ENCODE peak calls at places on chromosomes 2 and 18, in seven cellular contexts. C is astrocyte of the cerebellum, L is tibial artery, P is cardiac fibroblast, B is cardiac muscle cell, S is NB4, T is prostate gland. W is an unnamed sample.

GRCh38 chr18:62337336-62337735 is 12.2 kb downstream of the TNFRSF11A start:
- DNase-seq in C (no peak), L (no peak), P (no peak), B (no peak), S (no peak), T (no peak), W (no peak)

GRCh38 chr2:170381678-170382077 is 203.7 kb downstream of the MYO3B start:
- DNase-seq in C (no peak), L (no peak), P (no peak), B (no peak), S (no peak), T (no peak), W (no peak)

GRCh38 chr2:235382091-235383000 is 111.5 kb upstream of the AGAP1 start:
- DNase-seq in C (no peak), L (no peak), P (no peak), B (no peak), S (no peak), T (peak), W (no peak)

GRCh38 chr2:165573534-165574461 is 104.3 kb downstream of the CSRNP3 start:
- DNase-seq in C (peak), L (no peak), P (peak), B (peak), S (peak), T (peak), W (peak)

GRCh38 chr18:39624934-39625333 is 2059.3 kb upstream of the CELF4 start:
- DNase-seq in C (no peak), L (no peak), P (peak), B (peak), S (no peak), T (no peak), W (no peak)

GRCh38 chr2:45291283-45291682 is 282.0 kb upstream of the SIX2 start:
- DNase-seq in C (no peak), L (no peak), P (peak), B (no peak), S (no peak), T (no peak), W (no peak)

GRCh38 chr2:181138816-181139215 is 158.4 kb downstream of the UBE2E3 start:
- DNase-seq in C (no peak), L (no peak), P (peak), B (peak), S (peak), T (no peak), W (peak)

GRCh38 chr2:69958480-69958879 is 3.0 kb downstream of the ASPRV1 start:
- DNase-seq in C (no peak), L (peak), P (no peak), B (no peak), S (no peak), T (no peak), W (no peak)

GRCh38 chr18:22489694-22490093 is 72.0 kb upstream of the CTAGE1 start:
- DNase-seq in C (no peak), L (no peak), P (peak), B (peak), S (no peak), T (no peak), W (no peak)

GRCh38 chr18:59565957-59566356 is 131.3 kb downstream of the CCBE1 start:
- DNase-seq in C (no peak), L (no peak), P (peak), B (peak), S (no peak), T (no peak), W (no peak)

GRCh38 chr2:46816151-46816845 is 99.3 kb downstream of the MCFD2 start:
- DNase-seq in C (no peak), L (peak), P (no peak), B (no peak), S (no peak), T (no peak), W (no peak)

GRCh38 chr2:235936493-235936892 is 231.7 kb downstream of the GBX2 start:
- DNase-seq in C (no peak), L (peak), P (peak), B (peak), S (peak), T (no peak), W (no peak)

GRCh38 chr2:100806550-100806949 is 13.4 kb upstream of the NPAS2 start:
- DNase-seq in C (no peak), L (no peak), P (no peak), B (no peak), S (no peak), T (no peak), W (no peak)

GRCh38 chr2:231187736-231188505 is 10.5 kb upstream of the ARMC9 start:
- DNase-seq in C (no peak), L (peak), P (peak), B (peak), S (no peak), T (no peak), W (no peak)

GRCh38 chr2:237471457-237472186 is 15.4 kb upstream of the MLPH start:
- DNase-seq in C (no peak), L (no peak), P (peak), B (peak), S (peak), T (peak), W (no peak)

GRCh38 chr2:134897932-134898331 is 20.7 kb upstream of the CCNT2 start:
- DNase-seq in C (no peak), L (no peak), P (peak), B (peak), S (peak), T (no peak), W (no peak)

GRCh38 chr2:263022-263738 is 652 bp downstream of the SH3YL1 start:
- DNase-seq in C (no peak), L (no peak), P (no peak), B (no peak), S (no peak), T (peak), W (no peak)

GRCh38 chr18:26460449-26461091 is 87.8 kb downstream of the KCTD1 start:
- DNase-seq in C (no peak), L (no peak), P (peak), B (peak), S (no peak), T (peak), W (no peak)

GRCh38 chr18:35172009-35172408 is 68.8 kb upstream of the ZNF397 start:
- DNase-seq in C (no peak), L (no peak), P (no peak), B (no peak), S (peak), T (no peak), W (no peak)

GRCh38 chr2:212665948-212666347 is 127.3 kb upstream of the ERBB4 start:
- DNase-seq in C (no peak), L (no peak), P (no peak), B (no peak), S (no peak), T (no peak), W (no peak)

GRCh38 chr2:30113617-30114293 is 33.1 kb upstream of the YPEL5 start:
- DNase-seq in C (peak), L (no peak), P (peak), B (peak), S (peak), T (no peak), W (peak)

GRCh38 chr2:24642351-24642750 is 150.8 kb downstream of the PTRHD1 start:
- DNase-seq in C (no peak), L (no peak), P (no peak), B (no peak), S (no peak), T (no peak), W (no peak)

GRCh38 chr2:118843492-118844132 is 3.8 kb downstream of the EN1 start:
- DNase-seq in C (no peak), L (no peak), P (no peak), B (no peak), S (no peak), T (no peak), W (no peak)

GRCh38 chr2:151851761-151852160 is 23.5 kb upstream of the ARL5A start:
- DNase-seq in C (peak), L (no peak), P (no peak), B (no peak), S (no peak), T (no peak), W (peak)

GRCh38 chr18:68555935-68556334 is 159.0 kb downstream of the TMX3 start:
- DNase-seq in C (no peak), L (no peak), P (peak), B (no peak), S (no peak), T (no peak), W (peak)

GRCh38 chr2:180682871-180683270 is 297.5 kb upstream of the UBE2E3 start:
- DNase-seq in C (no peak), L (no peak), P (no peak), B (no peak), S (no peak), T (no peak), W (no peak)

GRCh38 chr2:151238527-151239487 is 22.9 kb downstream of the RBM43 start:
- DNase-seq in C (peak), L (no peak), P (peak), B (peak), S (peak), T (peak), W (no peak)

GRCh38 chr2:76197842-76198448 is 487.2 kb upstream of the GCFC2 start:
- DNase-seq in C (peak), L (no peak), P (peak), B (peak), S (peak), T (peak), W (peak)

GRCh38 chr2:166193446-166193845 is 65.6 kb upstream of the SCN1A start:
- DNase-seq in C (no peak), L (no peak), P (no peak), B (no peak), S (no peak), T (no peak), W (no peak)

GRCh38 chr2:149383340-149383739 is 53.0 kb downstream of the LYPD6 start:
- DNase-seq in C (peak), L (no peak), P (no peak), B (no peak), S (no peak), T (no peak), W (no peak)

GRCh38 chr18:39519741-39520140 is 1954.1 kb upstream of the CELF4 start:
- DNase-seq in C (no peak), L (no peak), P (no peak), B (no peak), S (no peak), T (no peak), W (no peak)

GRCh38 chr2:50529600-50530218 is 502.2 kb downstream of the NRXN1 start:
- DNase-seq in C (peak), L (no peak), P (peak), B (peak), S (peak), T (no peak), W (peak)

GRCh38 chr2:196739031-196739430 is 60.5 kb downstream of the GTF3C3 start:
- DNase-seq in C (no peak), L (no peak), P (no peak), B (no peak), S (no peak), T (no peak), W (no peak)

GRCh38 chr2:158194229-158194628 is 92.6 kb downstream of the UPP2 start:
- DNase-seq in C (no peak), L (no peak), P (no peak), B (no peak), S (no peak), T (no peak), W (no peak)

GRCh38 chr2:44342854-44343253 is 18.4 kb downstream of the PREPL start:
- DNase-seq in C (no peak), L (no peak), P (peak), B (peak), S (peak), T (no peak), W (no peak)

DNA sequence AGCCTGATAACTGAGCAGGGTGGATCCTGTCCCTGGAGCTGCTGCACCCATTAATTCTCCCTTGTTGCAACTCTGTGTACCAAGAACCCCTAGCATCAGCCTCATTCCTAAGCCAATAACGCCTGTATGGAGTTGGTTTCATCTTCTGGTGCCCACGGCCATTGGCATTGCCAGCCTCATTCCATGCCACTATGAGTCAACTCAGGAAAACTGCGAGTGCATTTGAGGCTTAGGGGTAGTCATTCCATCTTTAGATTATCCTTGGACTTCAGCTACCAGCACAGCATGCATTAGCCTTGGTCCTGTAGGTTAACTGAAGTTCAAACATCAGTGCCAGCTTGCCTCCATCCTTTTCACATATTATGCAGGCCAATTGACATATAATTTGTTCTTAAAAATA is 1.4 kb upstream of the TRIM54 start:
- DNase-seq in C (no peak), L (no peak), P (no peak), B (no peak), S (no peak), T (no peak), W (no peak)
- H3K4me3 ChIP-seq in C (no peak), L (no peak), P (no peak), B (no peak), S (no peak), T (no peak), W (no peak)

DNA sequence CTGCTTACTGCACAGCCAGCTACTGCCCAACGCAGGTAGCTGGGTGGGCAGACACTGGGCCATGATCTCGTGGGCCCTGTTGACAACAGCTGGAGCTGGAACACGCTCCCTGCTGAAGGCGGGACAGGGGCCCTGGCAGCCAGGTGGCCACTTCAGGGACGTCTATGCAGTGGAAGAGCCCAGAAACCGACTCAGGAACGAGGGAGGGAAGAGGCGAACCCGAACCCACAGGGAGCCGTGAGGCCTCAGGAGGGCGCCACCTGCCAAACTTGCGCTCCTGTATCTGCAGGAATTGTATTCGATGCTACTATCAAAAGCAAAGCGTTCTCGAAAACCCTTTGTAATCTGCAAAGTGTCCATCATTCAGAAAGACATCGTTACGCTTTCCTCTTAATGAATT is 198.4 kb downstream of the EIPR1 start:
- DNase-seq in C (no peak), L (no peak), P (no peak), B (no peak), S (peak), T (no peak), W (no peak)
- TF ChIP-seq CTCF in C (peak), L (no peak), P (no peak), B (no peak), S (peak), T (no peak), W (peak)

GRCh38 chr2:239546541-239546940 is 145.7 kb upstream of the HDAC4 start:
- DNase-seq in C (no peak), L (peak), P (no peak), B (no peak), S (no peak), T (no peak), W (no peak)
- H3K4me3 ChIP-seq in C (no peak), L (no peak), P (no peak), B (no peak), S (no peak), T (no peak), W (no peak)

GRCh38 chr18:501406-501714 is 859 bp upstream of the COLEC12 start:
- DNase-seq in C (no peak), L (no peak), P (no peak), B (no peak), S (no peak), T (no peak), W (no peak)
- TF ChIP-seq CTCF in C (no peak), L (no peak), P (no peak), B (no peak), S (no peak), T (no peak), W (no peak)

DNA sequence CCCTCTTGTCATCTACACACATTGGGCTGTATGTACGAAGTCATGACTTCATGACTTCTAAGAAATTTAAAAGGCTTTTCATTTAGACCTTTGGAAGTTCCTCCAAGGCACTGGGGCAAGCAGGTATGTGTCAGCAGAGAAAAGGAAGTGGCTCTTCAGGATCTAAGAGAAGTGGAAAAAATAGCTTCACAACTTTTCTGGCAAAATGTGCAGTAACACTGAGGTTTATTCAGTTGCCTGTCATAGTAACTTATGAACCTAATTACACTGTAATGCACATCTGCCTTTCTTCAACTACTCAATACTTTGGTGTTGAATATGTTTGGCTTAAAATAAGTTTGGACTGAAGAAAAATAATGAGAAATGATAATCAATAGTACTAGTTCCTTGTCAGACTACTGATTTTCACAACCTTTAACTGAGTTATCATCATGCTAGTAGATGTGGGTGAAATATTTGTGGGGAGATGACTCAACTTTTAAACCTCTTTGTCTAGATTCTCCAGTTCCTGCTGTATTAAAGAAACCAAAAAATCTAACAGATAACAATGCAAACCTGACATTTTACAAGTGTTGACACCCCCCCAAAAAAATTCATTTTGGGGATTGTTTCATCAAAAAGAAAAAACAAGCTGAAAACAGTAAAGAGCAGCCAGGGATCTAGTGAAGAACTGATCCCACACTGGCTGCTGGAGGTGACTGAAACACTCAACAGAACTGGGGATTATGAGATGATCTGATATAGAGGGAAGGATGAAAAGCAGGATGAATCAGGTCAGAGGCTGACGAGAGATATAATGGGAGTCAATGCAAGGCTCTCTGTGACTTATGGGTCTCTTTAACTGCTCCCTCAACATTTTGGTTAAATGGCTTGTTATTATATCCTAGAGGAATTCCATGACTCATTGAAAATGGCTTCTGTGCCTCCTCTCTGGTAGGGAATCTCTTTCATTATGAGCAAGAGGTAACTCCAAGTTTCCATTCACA is 84.6 kb downstream of the COLEC12 start:
- DNase-seq in C (no peak), L (no peak), P (peak), B (peak), S (no peak), T (no peak), W (no peak)
- H3K4me3 ChIP-seq in C (no peak), L (no peak), P (no peak), B (no peak), S (no peak), T (no peak), W (no peak)

DNA sequence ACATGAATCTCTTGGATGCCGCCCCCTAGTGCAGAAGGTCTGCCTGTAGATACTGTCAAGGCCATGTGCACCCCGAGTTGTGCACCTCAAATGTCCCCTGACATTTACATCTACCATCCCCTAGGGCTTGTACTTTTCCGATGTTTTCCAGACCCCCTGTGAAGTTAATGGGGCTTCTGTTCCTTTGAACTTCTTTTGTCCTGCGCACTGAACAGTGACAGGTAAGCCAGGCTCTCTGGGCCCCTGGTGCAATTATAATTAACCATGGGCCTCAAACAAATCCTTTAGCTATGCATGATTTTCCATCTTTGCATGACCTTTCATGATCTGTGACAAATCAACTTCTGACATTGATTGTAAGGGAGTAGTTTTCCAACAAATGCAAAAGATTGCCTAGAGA is 158.4 kb downstream of the FHOD3 start:
- DNase-seq in C (no peak), L (no peak), P (no peak), B (no peak), S (no peak), T (no peak), W (no peak)
- TF ChIP-seq CTCF in C (no peak), L (no peak), P (peak), B (no peak), S (no peak), T (no peak), W (no peak)

DNA sequence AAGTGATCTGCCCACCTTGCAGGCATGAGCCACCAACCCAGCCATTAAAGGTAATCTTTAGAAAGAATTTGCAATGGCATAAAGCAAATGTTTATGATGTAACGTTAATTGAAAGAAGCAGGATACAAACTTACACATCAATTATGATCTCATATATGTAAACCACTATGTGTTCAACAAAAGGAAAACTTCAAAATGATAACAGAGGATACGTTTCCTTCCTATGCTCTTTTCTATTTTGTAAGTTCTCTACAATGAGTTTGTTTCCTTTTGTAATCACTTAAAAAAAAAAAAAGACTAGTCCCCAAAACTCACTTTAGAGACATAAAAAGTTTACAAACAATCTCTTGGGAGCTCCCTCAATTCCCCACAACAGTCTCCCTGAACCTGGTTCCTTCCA is 1.4 kb downstream of the C2orf81 start:
- DNase-seq in C (no peak), L (no peak), P (no peak), B (no peak), S (no peak), T (no peak), W (no peak)
- H3K4me3 ChIP-seq in C (no peak), L (no peak), P (no peak), B (no peak), S (no peak), T (no peak), W (no peak)

W was measured in epithelial cell of proximal tubule.